ENCODE peak calls at places on chromosomes 3 and 15, in six cellular contexts. B, D, Y, L, O and S are unnamed samples.

GRCh38 chr3:123618076-123618703 is 33.3 kb upstream of the HACD2 start:
- DNase-seq in L (no peak), B (no peak), D (no peak), O (no peak), Y (no peak), S (no peak)

GRCh38 chr3:152269423-152270144 is 855 bp downstream of the MBNL1 start:
- DNase-seq in O (peak), L (peak), Y (peak), B (peak), D (peak), S (peak)

GRCh38 chr3:81743096-81744025 is 18.1 kb downstream of the GBE1 start:
- DNase-seq in Y (no peak), D (peak), B (no peak), L (no peak), O (peak), S (peak)

GRCh38 chr3:127072221-127072771 is 89.4 kb downstream of the PLXNA1 start:
- DNase-seq in B (no peak), O (no peak), L (no peak), Y (no peak), D (no peak), S (no peak)

GRCh38 chr3:13244695-13245449 is 171.6 kb upstream of the IQSEC1 start:
- DNase-seq in B (no peak), Y (no peak), L (no peak), D (peak), O (no peak), S (no peak)

GRCh38 chr3:46692566-46692983 is 904 bp downstream of the ALS2CL start:
- DNase-seq in L (peak), B (peak), O (no peak), D (peak), Y (peak), S (peak)

GRCh38 chr3:138078901-138079344 is 36.5 kb downstream of the DZIP1L start:
- DNase-seq in L (no peak), D (peak), Y (no peak), O (peak), B (no peak), S (no peak)

GRCh38 chr3:97810779-97811390 is 10.9 kb upstream of the CRYBG3 start:
- DNase-seq in L (no peak), O (no peak), Y (no peak), B (no peak), D (peak), S (no peak)

GRCh38 chr15:48887144-48887543 is 9.2 kb downstream of the EID1 start:
- DNase-seq in Y (no peak), D (peak), L (no peak), B (no peak), O (no peak), S (no peak)

GRCh38 chr3:45978348-45978747 is 17.3 kb downstream of the FYCO1 start:
- DNase-seq in D (peak), L (peak), Y (peak), O (no peak), B (peak), S (peak)

GRCh38 chr3:150346956-150347863 is 60.9 kb upstream of the TSC22D2 start:
- DNase-seq in B (no peak), Y (no peak), L (no peak), O (no peak), D (peak), S (no peak)

GRCh38 chr3:87987952-87988351 is 70.9 kb downstream of the CGGBP1 start:
- DNase-seq in Y (no peak), L (no peak), D (no peak), O (no peak), B (no peak), S (no peak)

GRCh38 chr15:60989696-60990095 is 239.4 kb downstream of the RORA start:
- DNase-seq in Y (no peak), O (no peak), L (no peak), B (no peak), D (no peak), S (no peak)

GRCh38 chr15:57422113-57422754 is 45.9 kb downstream of the CGNL1 start:
- DNase-seq in O (no peak), D (no peak), B (no peak), L (no peak), Y (no peak), S (no peak)

DNA sequence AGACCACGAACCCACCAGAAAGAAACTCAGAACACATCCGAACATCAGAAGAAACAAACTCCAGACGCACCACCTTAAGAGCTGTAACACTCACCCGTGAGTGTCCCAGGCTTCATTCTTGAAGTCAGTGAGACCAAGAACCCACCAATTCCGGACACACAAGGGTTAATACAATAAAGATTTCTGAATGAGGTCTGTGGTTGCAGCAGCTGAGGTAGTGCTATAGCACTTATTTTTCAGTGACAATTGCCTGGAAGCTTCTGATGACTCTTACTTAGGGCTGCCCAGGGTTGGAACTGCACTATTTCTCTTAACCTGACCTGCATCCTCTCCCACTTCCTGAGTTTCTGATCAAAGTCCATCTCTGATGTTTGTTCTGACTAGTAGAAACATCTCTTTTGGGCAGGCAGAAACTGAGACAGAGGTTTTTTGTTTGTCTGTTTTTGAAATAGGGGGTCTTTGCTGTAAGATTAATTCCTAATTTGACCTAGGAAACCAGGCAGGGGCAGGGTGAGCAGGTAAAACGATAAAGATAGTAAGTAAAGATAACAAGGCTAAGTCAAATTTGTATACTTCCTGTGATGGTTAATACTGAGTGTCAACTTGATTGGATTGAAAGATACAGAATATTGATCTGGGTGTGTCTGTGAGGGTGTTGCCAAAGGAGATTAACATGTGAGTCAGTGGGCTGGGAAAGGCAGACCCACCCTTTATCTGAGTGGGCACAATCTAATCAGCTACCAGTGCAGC is 169.1 kb downstream of the GAP43 start:
- DNase-seq in O (no peak), D (peak), Y (no peak), L (no peak), B (no peak), S (no peak)
- H3K4me3 ChIP-seq in O (no peak), D (no peak), Y (no peak), L (no peak), B (no peak), S (no peak)

GRCh38 chr15:88069561-88069960 is 187.0 kb downstream of the NTRK3 start:
- DNase-seq in O (no peak), D (no peak), B (no peak), Y (no peak), L (no peak), S (no peak)
- H3K4me3 ChIP-seq in O (no peak), D (no peak), B (no peak), Y (no peak), L (no peak), S (no peak)

DNA sequence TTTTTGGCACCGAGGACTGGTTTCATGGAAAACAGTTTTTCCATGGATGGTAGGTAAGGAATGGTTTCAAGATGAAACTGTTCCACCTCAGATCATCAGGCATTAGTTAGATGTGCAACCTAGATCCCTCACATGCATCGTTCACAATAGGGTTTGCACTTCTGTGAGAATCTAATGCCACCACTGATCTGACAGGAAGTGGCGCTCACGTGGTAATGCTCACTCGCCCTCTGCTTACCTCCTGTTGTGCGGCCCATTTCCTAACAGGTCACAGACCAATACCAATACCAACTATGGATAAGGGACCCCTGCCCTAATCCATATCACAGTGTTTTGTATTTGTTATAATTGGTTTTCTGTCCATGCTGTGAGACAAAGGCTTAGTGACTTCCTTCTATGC is 58.9 kb downstream of the SLMAP start:
- DNase-seq in O (no peak), L (no peak), B (no peak), D (no peak), Y (no peak), S (no peak)
- H3K4me3 ChIP-seq in O (no peak), L (no peak), B (no peak), D (no peak), Y (no peak), S (no peak)

DNA sequence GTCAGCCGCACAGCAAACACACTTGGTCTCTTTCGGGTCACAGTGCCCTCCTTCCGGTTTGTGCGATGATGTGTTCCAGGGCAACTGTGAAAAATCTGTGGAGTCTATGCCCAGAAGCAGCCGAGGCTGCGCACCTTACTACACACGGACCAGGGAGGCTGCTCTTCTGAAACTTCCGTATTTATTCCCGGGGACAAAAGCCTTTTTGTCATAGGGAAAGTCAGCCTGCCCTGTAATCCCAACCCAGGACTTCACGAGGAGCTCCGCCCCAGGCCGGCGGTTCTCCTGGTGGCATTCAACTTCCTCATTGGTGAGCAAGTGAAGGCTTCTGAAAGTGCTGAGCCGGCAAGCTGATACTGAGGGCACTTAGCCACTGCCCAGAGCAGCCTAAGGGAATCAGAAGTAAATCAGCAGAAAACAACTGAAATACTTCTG is 126.5 kb downstream of the FMN1 start:
- DNase-seq in L (peak), O (no peak), D (peak), Y (peak), B (peak), S (peak)
- H3K4me3 ChIP-seq in L (peak), O (no peak), D (peak), Y (peak), B (peak), S (peak)

GRCh38 chr15:92914768-92915221 is 14.7 kb downstream of the CHD2 start:
- DNase-seq in D (peak), L (no peak), B (no peak), O (no peak), Y (no peak), S (no peak)

GRCh38 chr15:92915766-92916435 is 15.8 kb downstream of the CHD2 start:
- DNase-seq in O (no peak), B (no peak), D (no peak), L (no peak), Y (no peak), S (no peak)

GRCh38 chr15:92921215-92922131 is 21.3 kb downstream of the CHD2 start:
- DNase-seq in L (no peak), D (peak), B (no peak), O (no peak), Y (no peak), S (no peak)

GRCh38 chr15:92920595-92921169 is 20.6 kb downstream of the CHD2 start:
- DNase-seq in Y (no peak), B (peak), D (peak), L (no peak), O (no peak), S (no peak)

GRCh38 chr15:92917606-92918407 is 17.7 kb downstream of the CHD2 start:
- DNase-seq in Y (peak), L (peak), D (peak), B (peak), O (peak), S (peak)
- H3K4me3 ChIP-seq in Y (peak), L (no peak), D (peak), B (no peak), O (no peak), S (no peak)

DNA sequence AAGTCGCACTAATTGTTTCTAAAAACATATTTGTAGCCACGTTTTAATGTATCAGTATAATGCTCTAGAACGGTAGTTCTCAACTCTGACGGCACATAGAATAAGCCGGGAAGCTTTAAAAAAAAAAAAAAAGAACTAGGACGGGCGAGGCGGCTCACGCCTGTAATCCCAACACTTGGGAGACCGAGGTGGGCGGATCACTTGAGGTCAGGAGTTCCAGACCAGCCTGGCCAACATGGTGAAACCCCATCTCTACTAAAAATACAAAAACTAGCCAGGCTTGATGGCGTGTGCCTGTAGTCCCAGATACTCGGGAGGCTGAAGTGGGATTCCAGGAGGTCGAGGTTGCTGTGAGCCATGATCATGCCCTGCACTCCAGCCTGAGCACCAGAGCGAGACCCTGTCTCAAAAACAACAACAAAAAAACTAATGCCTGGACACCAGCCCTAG is 655 bp upstream of the MON1A start:
- DNase-seq in D (no peak), O (no peak), Y (no peak), L (no peak), B (no peak), S (no peak)
- H3K4me3 ChIP-seq in D (peak), O (peak), Y (peak), L (peak), B (peak), S (peak)

GRCh38 chr3:148092624-148093194 is 605.0 kb upstream of the AGTR1 start:
- DNase-seq in L (no peak), B (no peak), Y (no peak), D (no peak), O (no peak), S (no peak)
- H3K4me3 ChIP-seq in L (no peak), B (no peak), Y (no peak), D (no peak), O (no peak), S (no peak)

DNA sequence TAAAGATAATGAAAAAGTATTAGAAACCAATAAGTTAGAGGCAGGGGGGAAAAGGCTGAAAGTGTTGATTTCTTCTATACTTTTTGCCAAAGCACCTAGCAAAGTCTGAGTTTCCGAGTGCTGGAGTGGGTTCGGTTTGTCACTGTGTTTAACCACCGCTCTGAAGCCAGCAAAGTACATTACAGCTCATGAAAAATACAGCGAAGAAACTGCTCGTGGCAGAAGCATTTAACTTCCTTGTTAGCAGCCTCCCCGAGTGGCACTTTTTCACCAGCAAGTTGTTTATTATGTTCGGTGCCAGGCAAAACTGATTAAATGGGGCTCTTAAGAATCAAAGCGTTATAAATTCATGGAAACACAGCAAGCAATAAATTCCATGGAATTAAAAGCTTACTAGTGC is 313.6 kb downstream of the FOXP1 start:
- DNase-seq in B (peak), D (no peak), L (no peak), Y (no peak), O (no peak), S (no peak)
- H3K4me3 ChIP-seq in B (no peak), D (no peak), L (no peak), Y (no peak), O (no peak), S (no peak)